ENCODE peak calls at places on chromosomes 16 and 17, in nine cellular contexts. I, A, X, Z, T, R, E, Q and F are unnamed samples.

GRCh38 chr16:80467961-80468360 is 72.8 kb upstream of the DYNLRB2 start:
- DNase-seq in I (no peak), A (no peak), X (no peak), Z (no peak), T (no peak), R (no peak), E (no peak), Q (no peak), F (no peak)

GRCh38 chr16:30112197-30113030 is 923 bp downstream of the GDPD3 start:
- DNase-seq in I (peak), A (peak), X (peak), Z (peak), T (peak), R (no peak), E (peak), Q (peak), F (peak)

GRCh38 chr16:29992371-29992967 is 2.9 kb downstream of the HIRIP3 start:
- DNase-seq in I (no peak), A (no peak), X (no peak), Z (peak), T (no peak), R (no peak), E (no peak), Q (no peak), F (no peak)

GRCh38 chr16:65180986-65181710 is 59.3 kb upstream of the CDH11 start:
- DNase-seq in I (no peak), A (no peak), X (no peak), Z (no peak), T (no peak), R (no peak), E (no peak), Q (no peak), F (no peak)

GRCh38 chr17:61753696-61754095 is 109.6 kb downstream of the BRIP1 start:
- DNase-seq in I (no peak), A (no peak), X (no peak), Z (no peak), T (no peak), R (no peak), E (no peak), Q (no peak), F (no peak)

GRCh38 chr17:1073241-1073962 is 76.5 kb downstream of the TIMM22 start:
- DNase-seq in I (no peak), A (no peak), X (no peak), Z (no peak), T (no peak), R (no peak), E (no peak), Q (no peak), F (peak)

GRCh38 chr17:74960739-74961342 is 11.7 kb downstream of the HID1 start:
- DNase-seq in I (no peak), A (no peak), X (peak), Z (peak), T (no peak), R (no peak), E (peak), Q (peak), F (peak)

GRCh38 chr16:2967211-2967631 is 1.9 kb upstream of the PAQR4 start:
- DNase-seq in I (no peak), A (no peak), X (no peak), Z (no peak), T (no peak), R (no peak), E (no peak), Q (no peak), F (no peak)

GRCh38 chr17:7574176-7574953 is 5.1 kb upstream of the CD68 start:
- DNase-seq in I (no peak), A (no peak), X (no peak), Z (peak), T (no peak), R (no peak), E (no peak), Q (no peak), F (peak)